ENCODE peak calls at places on chromosomes 4 and X, in ten cellular contexts. E is COR-L47; U is naive thymus-derived CD8-positive, alpha-beta T cell; M is tibial artery; S is IMR-90; X is posterior cingulate gyrus; C is anterior cingulate cortex; K is NCI-H1694; T is pons; H is AG08396. N is an unnamed sample.

GRCh38 chrX:11666180-11666579 is 460 bp upstream of the ARHGAP6 start:
- DNase-seq in E (no peak), U (no peak), M (no peak), S (no peak), X (no peak), C (no peak), K (no peak), T (no peak), H (no peak), N (no peak)

GRCh38 chrX:78455901-78456300 is 128.5 kb upstream of the CYSLTR1 start:
- DNase-seq in E (no peak), U (no peak), M (no peak), S (no peak), X (no peak), C (no peak), K (no peak), T (no peak), H (peak; percentile 11), N (no peak)

GRCh38 chr4:154348657-154349056 is 142.9 kb downstream of the DCHS2 start:
- DNase-seq in E (no peak), U (no peak), M (no peak), S (no peak), X (no peak), C (no peak), K (no peak), T (no peak), H (no peak), N (no peak)

GRCh38 chr4:152676052-152676854 is 3.5 kb downstream of the TMEM154 start:
- DNase-seq in E (no peak), U (no peak), M (no peak), S (no peak), X (no peak), C (no peak), K (no peak), T (no peak), H (no peak), N (no peak)

GRCh38 chrX:119753639-119754257 is 4.6 kb upstream of the SOWAHD start:
- DNase-seq in E (peak; percentile 14), U (peak; percentile 46), M (no peak), S (peak; percentile 24), X (no peak), C (no peak), K (peak; percentile 59), T (peak; percentile 17), H (no peak), N (peak; percentile 28)

GRCh38 chr4:19254476-19254875 is 997.2 kb upstream of the SLIT2 start:
- DNase-seq in E (no peak), U (no peak), M (no peak), S (no peak), X (no peak), C (no peak), K (no peak), T (no peak), H (no peak), N (peak; percentile 52)

GRCh38 chr4:118905546-118905945 is 16.9 kb downstream of the SYNPO2 start:
- DNase-seq in E (no peak), U (no peak), M (no peak), S (peak; percentile 57), X (no peak), C (no peak), K (no peak), T (no peak), H (no peak), N (no peak)

GRCh38 chr4:113584407-113585150 is 177.0 kb downstream of the CAMK2D start:
- DNase-seq in E (no peak), U (no peak), M (no peak), S (peak; percentile 83), X (no peak), C (no peak), K (no peak), T (no peak), H (peak; percentile 32), N (peak; percentile 32)

GRCh38 chr4:26397086-26397485 is 76.3 kb downstream of the RBPJ start:
- DNase-seq in E (no peak), U (no peak), M (no peak), S (no peak), X (no peak), C (no peak), K (no peak), T (no peak), H (no peak), N (no peak)

GRCh38 chr4:10403633-10404445 is 53.4 kb downstream of the ZNF518B start:
- DNase-seq in E (peak; percentile 37), U (no peak), M (no peak), S (peak; percentile 30), X (no peak), C (no peak), K (no peak), T (peak; percentile 76), H (peak; percentile 39), N (peak; percentile 0)

GRCh38 chrX:9867753-9868152 is 81.5 kb downstream of the SHROOM2 start:
- DNase-seq in E (no peak), U (no peak), M (no peak), S (peak; percentile 62), X (no peak), C (no peak), K (no peak), T (no peak), H (no peak), N (no peak)

GRCh38 chrX:42149281-42149680 is 225.9 kb upstream of the CASK start:
- DNase-seq in E (no peak), U (no peak), M (no peak), S (no peak), X (no peak), C (no peak), K (no peak), T (no peak), H (no peak), N (no peak)

N was measured in NCI-H446.